ENCODE peak calls at places on chromosomes 4 and X, in six cellular contexts. A, V, M, E, U and Y are unnamed samples. For H3K27me3, the result is how much of the 10 kb centered on the place peaks cover.

GRCh38 chr4:78002260-78002659 is 54.9 kb upstream of the FRAS1 start:
- DNase-seq in A (peak), V (no peak), M (no peak), E (no peak), U (no peak), Y (no peak)

GRCh38 chrX:123698979-123699378 is 33.9 kb downstream of the THOC2 start:
- DNase-seq in A (no peak), V (peak), M (peak), E (no peak), U (no peak), Y (no peak)

GRCh38 chrX:134990475-134991473 is at the start of gene SMIM10:
- DNase-seq in A (peak), V (peak), M (peak), E (peak), U (peak), Y (no peak)

GRCh38 chrX:110089656-110090404 is 86.9 kb downstream of the TMEM164 start:
- DNase-seq in A (no peak), V (peak), M (no peak), E (no peak), U (no peak), Y (no peak)

GRCh38 chr4:41597494-41597893 is 59.5 kb downstream of the LIMCH1 start:
- DNase-seq in A (no peak), V (no peak), M (no peak), E (no peak), U (no peak), Y (no peak)

GRCh38 chr4:164438321-164438720 is 315.6 kb upstream of the SMIM31 start:
- DNase-seq in A (no peak), V (no peak), M (peak), E (no peak), U (no peak), Y (no peak)

GRCh38 chrX:10457092-10457491 is 163.3 kb downstream of the MID1 start:
- DNase-seq in A (no peak), V (no peak), M (peak), E (no peak), U (no peak), Y (no peak)

GRCh38 chr4:82284475-82284857 is 89.3 kb downstream of the HNRNPD start:
- DNase-seq in A (no peak), V (no peak), M (peak), E (no peak), U (no peak), Y (no peak)

GRCh38 chr4:169147217-169147616 is 123.5 kb downstream of the SH3RF1 start:
- DNase-seq in A (no peak), V (peak), M (no peak), E (no peak), U (no peak), Y (peak)

GRCh38 chrX:53055244-53055849 is 6.8 kb downstream of the GPR173 start:
- DNase-seq in A (no peak), V (no peak), M (no peak), E (no peak), U (no peak), Y (no peak)

GRCh38 chr4:168876106-168876505 is 133.9 kb downstream of the CBR4 start:
- DNase-seq in A (no peak), V (no peak), M (no peak), E (no peak), U (no peak), Y (no peak)

GRCh38 chr4:158729716-158730559 is 6.7 kb upstream of the PPID start:
- DNase-seq in A (peak), V (peak), M (peak), E (peak), U (no peak), Y (peak)

GRCh38 chrX:111386884-111387283 is 25.1 kb downstream of the DCX start:
- DNase-seq in A (no peak), V (peak), M (no peak), E (no peak), U (no peak), Y (no peak)

GRCh38 chr4:74536557-74536956 is 91.6 kb downstream of the AREG start:
- DNase-seq in A (no peak), V (no peak), M (peak), E (no peak), U (no peak), Y (no peak)

GRCh38 chrX:155767101-155767878 is 113.9 kb upstream of the VAMP7 start:
- DNase-seq in A (peak), V (peak), M (peak), E (peak), U (no peak), Y (peak)

GRCh38 chr4:57501715-57502114 is 391.5 kb upstream of the IGFBP7 start:
- DNase-seq in A (no peak), V (peak), M (peak), E (no peak), U (no peak), Y (no peak)

GRCh38 chr4:107665001-107665400 is 55.0 kb downstream of the PAPSS1 start:
- DNase-seq in A (no peak), V (peak), M (no peak), E (no peak), U (no peak), Y (no peak)

GRCh38 chr4:40173470-40173875 is 23.4 kb upstream of the RHOH start:
- DNase-seq in A (no peak), V (no peak), M (no peak), E (no peak), U (no peak), Y (no peak)

GRCh38 chrX:103538728-103539127 is 19.4 kb upstream of the RAB40A start:
- DNase-seq in A (no peak), V (no peak), M (peak), E (no peak), U (no peak), Y (no peak)

GRCh38 chr4:142091691-142092182 is 455.4 kb downstream of the IL15 start:
- DNase-seq in A (no peak), V (peak), M (peak), E (no peak), U (no peak), Y (no peak)

GRCh38 chrX:19724409-19724808 is 163.0 kb downstream of the SH3KBP1 start:
- DNase-seq in A (no peak), V (no peak), M (no peak), E (no peak), U (no peak), Y (no peak)

GRCh38 chrX:107677501-107677901 is 49.2 kb downstream of the PRPS1 start:
- DNase-seq in A (peak), V (peak), M (peak), E (peak), U (no peak), Y (peak)

GRCh38 chr4:121597346-121597934 is 99.3 kb downstream of the ANXA5 start:
- DNase-seq in A (no peak), V (no peak), M (no peak), E (no peak), U (no peak), Y (no peak)

GRCh38 chrX:122866527-122866926 is 317.6 kb upstream of the GRIA3 start:
- DNase-seq in A (peak), V (peak), M (peak), E (no peak), U (no peak), Y (no peak)

GRCh38 chrX:1205681-1206611 is 6.5 kb downstream of the CRLF2 start:
- DNase-seq in A (peak), V (peak), M (peak), E (peak), U (no peak), Y (peak)

GRCh38 chr4:48262926-48263325 is 6.7 kb downstream of the TEC start:
- DNase-seq in A (no peak), V (peak), M (peak), E (no peak), U (no peak), Y (no peak)

GRCh38 chr4:106273831-106274230 is 42.2 kb downstream of the TBCK start:
- DNase-seq in A (no peak), V (peak), M (peak), E (no peak), U (no peak), Y (no peak)

GRCh38 chrX:17736478-17736855 is 826 bp upstream of the SCML1 start:
- DNase-seq in A (no peak), V (no peak), M (no peak), E (no peak), U (no peak), Y (no peak)

GRCh38 chrX:17738737-17739535 is 1.6 kb downstream of the SCML1 start:
- DNase-seq in A (no peak), V (peak), M (peak), E (no peak), U (no peak), Y (no peak)

GRCh38 chrX:17738002-17738713 is 865 bp downstream of the SCML1 start:
- DNase-seq in A (peak), V (peak), M (peak), E (peak), U (peak), Y (peak)

GRCh38 chrX:17736856-17737706 is at the start of gene SCML1:
- DNase-seq in A (peak), V (peak), M (peak), E (peak), U (peak), Y (peak)

GRCh38 chrX:17737707-17738001 is 361 bp downstream of the SCML1 start:
- DNase-seq in A (no peak), V (no peak), M (no peak), E (no peak), U (no peak), Y (no peak)
- H3K4me3 ChIP-seq in A (peak), V (peak), M (peak), E (peak), U (peak), Y (peak)

GRCh38 chr4:4860803-4861591 is 1.5 kb downstream of the MSX1 start:
- DNase-seq in A (peak), V (peak), M (no peak), E (peak), U (no peak), Y (no peak)

GRCh38 chr4:4862665-4863482 is 3.4 kb downstream of the MSX1 start:
- DNase-seq in A (no peak), V (no peak), M (no peak), E (peak), U (no peak), Y (no peak)

GRCh38 chr4:4859799-4860380 is 425 bp downstream of the MSX1 start:
- DNase-seq in A (peak), V (peak), M (no peak), E (peak), U (no peak), Y (no peak)

GRCh38 chr4:4860381-4860802 is 927 bp downstream of the MSX1 start:
- DNase-seq in A (no peak), V (peak), M (no peak), E (no peak), U (no peak), Y (peak)

GRCh38 chr4:4861592-4862551 is 2.4 kb downstream of the MSX1 start:
- DNase-seq in A (no peak), V (no peak), M (no peak), E (peak), U (no peak), Y (no peak)
- H3K27me3 ChIP-seq in A (under half), V (half or more), M (under half), E (half or more), U (under half), Y (under half)

GRCh38 chrX:115562492-115562872 is 1.5 kb downstream of the PLS3 start:
- DNase-seq in A (peak), V (peak), M (peak), E (no peak), U (no peak), Y (peak)

GRCh38 chrX:115564243-115564642 is 3.3 kb downstream of the PLS3 start:
- DNase-seq in A (no peak), V (peak), M (no peak), E (no peak), U (no peak), Y (no peak)

GRCh38 chrX:115565888-115566287 is 4.9 kb downstream of the PLS3 start:
- DNase-seq in A (no peak), V (no peak), M (no peak), E (no peak), U (no peak), Y (no peak)

GRCh38 chrX:115561605-115562491 is 874 bp downstream of the PLS3 start:
- DNase-seq in A (peak), V (peak), M (peak), E (peak), U (peak), Y (peak)

GRCh38 chrX:115563633-115564182 is 2.7 kb downstream of the PLS3 start:
- DNase-seq in A (no peak), V (no peak), M (no peak), E (peak), U (no peak), Y (no peak)
- H3K4me3 ChIP-seq in A (no peak), V (no peak), M (no peak), E (no peak), U (no peak), Y (no peak)

DNA sequence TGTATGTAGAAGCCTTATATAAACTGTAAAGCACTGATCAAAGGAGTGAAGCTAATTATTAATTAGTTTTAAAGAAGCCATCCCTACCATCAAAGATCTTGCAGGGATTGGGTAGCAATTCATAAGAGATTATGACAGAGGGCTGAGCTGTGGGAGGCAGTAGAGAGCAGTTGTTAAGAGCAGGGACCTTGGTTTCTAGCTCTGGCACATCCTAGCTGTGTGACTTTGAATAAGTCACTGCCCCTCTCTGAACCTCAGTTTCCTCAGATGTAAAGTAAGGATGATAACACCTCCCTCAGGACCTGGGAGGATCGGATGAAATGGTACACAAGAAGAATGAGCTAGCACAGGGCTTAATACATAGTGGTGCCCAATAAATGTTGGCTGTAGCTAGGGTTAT is 45.4 kb downstream of the APLN start:
- DNase-seq in A (peak), V (no peak), M (no peak), E (no peak), U (no peak), Y (no peak)
- H3K27me3 ChIP-seq in A (under half), V (under half), M (under half), E (under half), U (under half), Y (under half)

GRCh38 chr4:138243369-138243768 is 1.2 kb upstream of the SLC7A11 start:
- DNase-seq in A (no peak), V (no peak), M (no peak), E (no peak), U (no peak), Y (no peak)
- H3K4me3 ChIP-seq in A (no peak), V (no peak), M (no peak), E (no peak), U (no peak), Y (no peak)

GRCh38 chrX:3250946-3251345 is 95.5 kb downstream of the MXRA5 start:
- DNase-seq in A (no peak), V (no peak), M (no peak), E (no peak), U (no peak), Y (no peak)
- H3K27me3 ChIP-seq in A (under half), V (under half), M (under half), E (under half), U (under half), Y (under half)

GRCh38 chrX:41442824-41443560 is 4.2 kb upstream of the NYX start:
- DNase-seq in A (no peak), V (no peak), M (no peak), E (no peak), U (no peak), Y (no peak)
- H3K4me3 ChIP-seq in A (peak), V (peak), M (no peak), E (peak), U (no peak), Y (peak)

GRCh38 chr4:6239968-6240367 is 29.7 kb upstream of the WFS1 start:
- DNase-seq in A (no peak), V (no peak), M (no peak), E (no peak), U (peak), Y (no peak)

GRCh38 chr4:6245246-6246169 is 24.1 kb upstream of the WFS1 start:
- DNase-seq in A (no peak), V (no peak), M (no peak), E (peak), U (peak), Y (no peak)

GRCh38 chr4:6241062-6241845 is 28.4 kb upstream of the WFS1 start:
- DNase-seq in A (no peak), V (no peak), M (no peak), E (no peak), U (peak), Y (no peak)

GRCh38 chr4:6239486-6239885 is 30.2 kb upstream of the WFS1 start:
- DNase-seq in A (no peak), V (no peak), M (no peak), E (no peak), U (peak), Y (no peak)

GRCh38 chr4:6242271-6243029 is 27.2 kb upstream of the WFS1 start:
- DNase-seq in A (no peak), V (no peak), M (no peak), E (no peak), U (peak), Y (no peak)
- H3K27me3 ChIP-seq in A (under half), V (under half), M (under half), E (under half), U (under half), Y (under half)

DNA sequence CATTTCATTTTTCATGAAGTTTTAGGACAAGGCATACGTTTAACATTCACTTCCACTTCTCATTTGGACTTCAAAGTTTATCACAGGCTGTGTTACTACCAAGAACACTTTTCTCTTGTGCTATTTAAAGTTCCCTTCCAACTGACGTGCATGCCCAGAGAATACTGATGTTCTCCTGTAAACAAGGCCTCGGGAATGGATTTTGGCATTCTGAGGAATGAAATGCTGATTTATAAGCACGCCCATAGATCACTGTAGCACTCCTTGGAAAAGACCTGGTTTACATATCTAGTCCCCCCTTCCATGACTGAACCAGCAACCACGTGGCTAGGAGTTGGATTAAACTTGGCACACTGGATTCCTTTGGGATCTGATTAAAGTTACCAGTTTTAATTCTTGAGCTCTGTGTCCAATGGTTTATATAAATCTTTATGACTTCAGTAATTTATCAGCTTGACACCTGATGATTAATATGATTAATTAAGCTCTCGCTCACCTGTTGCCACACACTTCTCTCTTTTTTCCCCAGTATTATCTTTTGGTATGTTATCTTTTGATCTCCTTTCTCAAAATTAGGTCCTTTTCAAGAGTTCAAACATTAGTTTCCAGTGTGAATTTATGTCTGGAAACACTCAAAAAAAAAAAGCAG is 122.4 kb upstream of the HAND2 start:
- DNase-seq in A (no peak), V (no peak), M (peak), E (no peak), U (no peak), Y (no peak)
- H3K4me3 ChIP-seq in A (no peak), V (no peak), M (no peak), E (no peak), U (no peak), Y (no peak)

GRCh38 chr4:173514641-173515217 is 15.3 kb downstream of the HAND2 start:
- DNase-seq in A (no peak), V (peak), M (no peak), E (no peak), U (no peak), Y (no peak)
- H3K27me3 ChIP-seq in A (under half), V (half or more), M (half or more), E (half or more), U (under half), Y (under half)